ENCODE peak calls at places on chromosome 15, in six cellular contexts. J is A549, G is sigmoid colon, X is IMR-90, L is right atrium auricular region, I is fibroblast of lung. Q is an unnamed sample.

GRCh38 chr15:67119238-67119846 is 53.9 kb downstream of the SMAD3 start:
- DNase-seq in I (no peak), G (no peak), X (no peak), J (no peak), L (no peak), Q (no peak)

GRCh38 chr15:101100118-101100517 is 151.7 kb downstream of the CHSY1 start:
- DNase-seq in X (no peak), G (no peak), J (no peak), I (no peak), L (no peak), Q (no peak)

GRCh38 chr15:43209059-43209824 is 11.6 kb downstream of the EPB42 start:
- DNase-seq in G (no peak), J (peak; percentile 35), L (no peak), I (no peak), X (no peak), Q (no peak)

GRCh38 chr15:96223939-96224338 is 106.6 kb upstream of the NR2F2 start:
- DNase-seq in X (no peak), J (no peak), I (no peak), L (no peak), G (no peak), Q (no peak)

GRCh38 chr15:76217029-76217866 is 94.0 kb downstream of the ETFA start:
- DNase-seq in I (peak; percentile 18), G (no peak), J (no peak), X (peak; percentile 57), L (no peak), Q (no peak)

GRCh38 chr15:77069521-77070121 is 1.3 kb downstream of the TSPAN3 start:
- DNase-seq in I (no peak), X (no peak), J (no peak), L (no peak), G (no peak), Q (no peak)

GRCh38 chr15:88258021-88258641 is 1.6 kb upstream of the NTRK3 start:
- DNase-seq in X (no peak), L (no peak), G (no peak), I (no peak), J (peak; percentile 75), Q (no peak)

GRCh38 chr15:44676676-44677075 is 13.2 kb upstream of the SPG11 start:
- DNase-seq in X (no peak), I (no peak), G (no peak), J (no peak), L (no peak), Q (no peak)

GRCh38 chr15:36911322-36911944 is 188.9 kb downstream of the MEIS2 start:
- DNase-seq in L (no peak), J (no peak), G (no peak), I (peak; percentile 42), X (peak; percentile 88), Q (peak; percentile 29)

GRCh38 chr15:74928771-74929198 is 9.1 kb downstream of the COX5A start:
- DNase-seq in J (no peak), G (no peak), X (no peak), L (no peak), I (no peak), Q (no peak)

GRCh38 chr15:67101981-67102929 is 36.9 kb downstream of the SMAD3 start:
- DNase-seq in X (peak; percentile 87), L (no peak), I (peak; percentile 59), G (no peak), J (no peak), Q (no peak)

GRCh38 chr15:77029166-77030041 is 34.5 kb downstream of the PSTPIP1 start:
- DNase-seq in X (no peak), I (no peak), L (no peak), G (peak; percentile 49), J (no peak), Q (no peak)

GRCh38 chr15:41661529-41662225 is 1.5 kb downstream of the MGA start:
- DNase-seq in J (peak; percentile 48), L (peak; percentile 78), X (peak; percentile 82), G (peak; percentile 90), I (peak; percentile 79), Q (peak; percentile 39)

GRCh38 chr15:95698971-95699370 is 631.5 kb upstream of the NR2F2 start:
- DNase-seq in J (no peak), X (peak; percentile 31), L (no peak), I (no peak), G (no peak), Q (no peak)

GRCh38 chr15:88658972-88659931 is 20.4 kb downstream of the ISG20 start:
- DNase-seq in I (peak; percentile 57), J (no peak), L (peak; percentile 56), G (peak; percentile 56), X (peak; percentile 73), Q (no peak)

GRCh38 chr15:23467110-23467600 is 20.1 kb upstream of the GOLGA6L2 start:
- DNase-seq in I (peak; percentile 34), L (no peak), X (peak; percentile 11), G (no peak), J (peak; percentile 44), Q (no peak)

GRCh38 chr15:69462030-69462492 is 9.4 kb downstream of the RPLP1 start:
- DNase-seq in L (no peak), I (no peak), X (no peak), G (peak; percentile 74), J (no peak), Q (no peak)

GRCh38 chr15:68205949-68206539 is 912 bp upstream of the CALML4 start:
- DNase-seq in L (peak; percentile 72), G (peak; percentile 85), X (no peak), J (no peak), I (no peak), Q (no peak)

GRCh38 chr15:81888748-81889479 is 156.9 kb downstream of the MEX3B start:
- DNase-seq in X (peak; percentile 76), J (no peak), I (peak; percentile 81), G (no peak), L (no peak), Q (peak; percentile 20)

DNA sequence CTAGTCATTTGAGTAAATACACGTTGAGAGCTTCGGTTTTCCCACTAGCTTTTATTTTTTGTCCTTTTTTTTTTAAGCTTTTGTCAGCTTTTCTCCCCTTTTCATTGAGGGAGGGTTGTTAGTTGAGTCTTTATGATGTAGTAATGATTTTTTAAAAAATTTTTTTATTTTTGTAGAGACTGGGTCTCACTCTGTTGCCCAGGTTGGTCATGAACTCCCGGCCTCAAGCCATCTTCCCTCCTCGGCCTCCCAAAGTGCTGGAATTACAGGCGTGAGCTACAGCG is 688 bp downstream of the ZSCAN2 start:
- DNase-seq in I (no peak), G (no peak), J (no peak), L (no peak), X (no peak), Q (no peak)
- H3K27ac ChIP-seq in I (peak overlapping the region; percentile 60), G (peak overlapping the region; percentile 80), J (peak overlapping the region; percentile 88), L (no peak overlapping the region), X (no peak overlapping the region), Q (no peak overlapping the region)

DNA sequence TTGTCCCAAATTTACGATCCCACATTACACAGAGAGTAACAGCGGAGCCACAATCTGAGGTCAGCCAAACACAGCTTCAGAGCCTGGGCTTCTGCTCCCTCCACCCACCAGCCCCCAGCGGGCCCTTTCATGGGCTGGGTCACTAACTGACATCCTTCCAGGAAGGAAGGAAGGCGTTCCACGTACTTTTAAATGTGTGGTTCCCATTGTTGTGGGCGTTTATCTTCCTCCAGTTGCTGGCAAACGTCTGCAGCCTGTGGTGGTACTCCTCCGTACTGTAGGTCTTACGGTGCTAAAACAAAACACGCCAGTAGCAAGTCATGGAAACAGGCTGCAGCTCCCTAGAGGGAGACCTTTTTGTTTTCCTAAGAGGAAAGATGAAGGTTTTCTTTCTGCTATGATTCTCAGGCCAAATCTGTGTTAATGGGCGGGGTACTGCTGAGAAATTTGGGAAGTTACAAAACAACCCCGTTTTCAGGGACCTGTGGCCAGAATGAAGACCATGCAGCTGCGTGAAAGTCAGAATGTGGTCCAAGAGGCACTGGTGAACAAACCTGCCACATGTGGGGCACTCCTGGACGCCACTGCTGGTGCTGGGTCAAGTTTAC is 7.6 kb downstream of the CTSH start:
- DNase-seq in X (no peak), J (no peak), I (no peak), L (peak; percentile 60), G (no peak), Q (no peak)
- H3K4me3 ChIP-seq in X (no peak overlapping the region), J (no peak overlapping the region), I (no peak overlapping the region), L (no peak overlapping the region), G (no peak overlapping the region), Q (no peak overlapping the region)

DNA sequence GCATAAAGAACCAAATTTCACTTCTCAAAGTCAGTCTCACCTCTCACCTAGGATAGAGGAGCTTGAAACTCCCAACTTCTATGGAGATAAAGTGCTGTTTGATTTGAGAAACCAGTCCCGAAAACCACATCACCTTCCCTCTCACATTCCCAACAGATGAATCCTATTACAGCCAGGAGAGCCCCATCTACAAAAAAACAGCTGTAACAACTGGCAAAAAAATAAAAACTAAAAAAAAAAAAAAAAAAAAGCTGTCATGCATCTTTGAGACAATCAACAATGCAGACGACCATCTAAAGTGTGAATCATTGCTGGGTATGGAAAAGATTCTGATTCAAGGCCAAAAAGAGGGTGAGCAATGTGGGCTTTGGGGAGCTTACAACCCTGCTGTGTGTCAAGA is 23.8 kb downstream of the HOMER2 start:
- DNase-seq in X (no peak), J (no peak), G (no peak), L (no peak), I (no peak), Q (no peak)
- H3K27ac ChIP-seq in X (no peak overlapping the region), J (no peak overlapping the region), G (no peak overlapping the region), L (no peak overlapping the region), I (no peak overlapping the region), Q (no peak overlapping the region)

GRCh38 chr15:28098360-28098765 is 752 bp downstream of the OCA2 start:
- DNase-seq in G (peak; percentile 47), X (no peak), I (no peak), J (no peak), L (peak; percentile 55), Q (no peak)
- H3K4me3 ChIP-seq in G (no peak overlapping the region), X (no peak overlapping the region), I (no peak overlapping the region), J (no peak overlapping the region), L (no peak overlapping the region), Q (no peak overlapping the region)

DNA sequence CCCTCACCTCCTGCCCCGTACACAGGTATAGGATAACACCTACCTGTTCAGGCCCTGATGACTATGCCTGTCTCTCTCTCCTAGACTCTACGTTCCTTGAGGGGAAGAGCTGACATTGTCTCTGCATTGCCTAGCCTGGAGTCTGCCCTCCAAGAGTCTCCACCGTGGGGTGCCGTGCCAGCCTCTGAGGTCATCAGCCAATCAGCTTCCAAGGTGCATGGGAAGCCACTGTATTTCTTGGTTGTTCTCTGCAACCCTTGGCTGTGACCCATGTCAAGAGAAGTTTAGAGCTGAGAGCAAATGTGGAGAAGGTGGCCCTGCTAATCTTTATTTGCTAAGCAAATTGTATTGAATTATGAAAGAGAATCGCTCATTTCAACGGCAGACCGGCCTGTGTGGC is 182.4 kb downstream of the MEGF11 start:
- DNase-seq in J (no peak), L (no peak), I (no peak), X (no peak), G (peak; percentile 17), Q (no peak)
- H3K27ac ChIP-seq in J (no peak overlapping the region), L (no peak overlapping the region), I (no peak overlapping the region), X (no peak overlapping the region), G (no peak overlapping the region), Q (no peak overlapping the region)

GRCh38 chr15:97234841-97235240 is 725.7 kb upstream of the ARRDC4 start:
- DNase-seq in G (no peak), I (peak; percentile 8), L (no peak), J (no peak), X (no peak), Q (no peak)

GRCh38 chr15:97235285-97235985 is 725.1 kb upstream of the ARRDC4 start:
- DNase-seq in L (no peak), J (peak; percentile 45), G (no peak), X (peak; percentile 39), I (peak; percentile 75), Q (no peak)
- H3K4me3 ChIP-seq in L (no peak overlapping the region), J (no peak overlapping the region), G (no peak overlapping the region), X (peak overlapping the region; percentile 17), I (no peak overlapping the region), Q (no peak overlapping the region)

GRCh38 chr15:32671339-32672325 is 30.1 kb downstream of the SCG5 start:
- DNase-seq in J (no peak), I (no peak), L (no peak), X (no peak), G (no peak), Q (no peak)
- H3K27ac ChIP-seq in J (peak overlapping the region; percentile 22), I (no peak overlapping the region), L (no peak overlapping the region), X (no peak overlapping the region), G (no peak overlapping the region), Q (no peak overlapping the region)

Q was measured in AG04450.